ENCODE peak calls at places on chromosomes 12 and 14, in six cellular contexts. J is psoas muscle; B is epithelial cell of esophagus; U is astrocyte; C is tibial artery; W is CD4-positive, alpha-beta T cell. E is an unnamed sample.

GRCh38 chr14:71365305-71365865 is 458.1 kb downstream of the PCNX1 start:
- DNase-seq in W (no peak), B (no peak), U (peak), J (no peak), C (no peak), E (no peak)

GRCh38 chr14:37057776-37058175 is 114.6 kb downstream of the SLC25A21 start:
- DNase-seq in C (no peak), U (no peak), J (no peak), W (no peak), B (no peak), E (no peak)

GRCh38 chr14:80629606-80630005 is 311.9 kb downstream of the CEP128 start:
- DNase-seq in C (no peak), J (no peak), U (peak), W (no peak), B (no peak), E (no peak)

GRCh38 chr14:43207189-43207588 is 1299.9 kb downstream of the FSCB start:
- DNase-seq in J (no peak), U (no peak), W (no peak), B (no peak), C (no peak), E (no peak)

GRCh38 chr12:22971771-22972191 is 346.8 kb downstream of the ETNK1 start:
- DNase-seq in U (no peak), C (no peak), W (no peak), J (no peak), B (no peak), E (no peak)

GRCh38 chr14:65297744-65298143 is 114.8 kb upstream of the FUT8 start:
- DNase-seq in U (no peak), W (no peak), B (peak), J (no peak), C (no peak), E (no peak)

GRCh38 chr14:33570717-33571058 is 380.2 kb downstream of the EGLN3 start:
- DNase-seq in B (no peak), C (no peak), W (no peak), J (no peak), U (no peak), E (no peak)

GRCh38 chr12:68406134-68406576 is 74.0 kb upstream of the MDM1 start:
- DNase-seq in J (peak), U (peak), C (peak), B (peak), W (no peak), E (no peak)

GRCh38 chr12:750356-751191 is 1.8 kb upstream of the WNK1 start:
- DNase-seq in B (no peak), J (no peak), W (no peak), C (no peak), U (no peak), E (no peak)

GRCh38 chr14:60622920-60623263 is 26.4 kb downstream of the SIX1 start:
- DNase-seq in C (no peak), U (peak), J (no peak), B (no peak), W (no peak), E (no peak)

GRCh38 chr14:89330236-89331002 is 86.6 kb downstream of the FOXN3 start:
- DNase-seq in W (no peak), B (no peak), C (peak), U (peak), J (peak), E (no peak)

GRCh38 chr12:47833591-47834012 is 13.9 kb upstream of the HDAC7 start:
- DNase-seq in C (no peak), B (no peak), U (no peak), J (no peak), W (no peak), E (no peak)

GRCh38 chr12:2248901-2249381 is 196.2 kb downstream of the CACNA1C start:
- DNase-seq in C (no peak), W (no peak), U (no peak), J (no peak), B (no peak), E (no peak)

GRCh38 chr14:69877492-69877891 is 1.7 kb upstream of the SMOC1 start:
- DNase-seq in J (no peak), W (no peak), U (no peak), C (no peak), B (peak), E (no peak)

GRCh38 chr14:90554341-90554740 is 157.5 kb downstream of the CALM1 start:
- DNase-seq in B (peak), U (no peak), W (no peak), J (no peak), C (peak), E (no peak)

GRCh38 chr14:35964736-35965135 is 138.6 kb downstream of the BRMS1L start:
- DNase-seq in W (no peak), J (no peak), U (no peak), C (no peak), B (no peak), E (no peak)

GRCh38 chr12:57474862-57475261 is 4.8 kb downstream of the ARHGAP9 start:
- DNase-seq in J (no peak), B (no peak), U (no peak), C (no peak), W (no peak), E (no peak)

GRCh38 chr12:118821386-118821928 is 159.9 kb upstream of the SRRM4 start:
- DNase-seq in W (no peak), U (no peak), C (no peak), J (no peak), B (no peak), E (no peak)

GRCh38 chr14:22572562-22573058 is 16.4 kb downstream of the DAD1 start:
- DNase-seq in W (no peak), B (no peak), C (no peak), J (no peak), U (no peak), E (no peak)

GRCh38 chr12:89225808-89226368 is 126.4 kb downstream of the DUSP6 start:
- DNase-seq in C (no peak), B (peak), U (peak), W (no peak), J (no peak), E (no peak)

GRCh38 chr14:50018236-50019210 is 97.8 kb downstream of the VCPKMT start:
- DNase-seq in J (peak), U (peak), C (peak), B (peak), W (no peak), E (no peak)

GRCh38 chr12:104846056-104846762 is 111.9 kb downstream of the SLC41A2 start:
- DNase-seq in W (no peak), U (peak), J (no peak), B (no peak), C (no peak), E (no peak)

GRCh38 chr14:56422703-56423213 is 156.8 kb upstream of the TMEM260 start:
- DNase-seq in U (peak), C (peak), B (peak), W (no peak), J (peak), E (no peak)

GRCh38 chr14:69259531-69260245 is at the start of gene GALNT16:
- DNase-seq in C (no peak), U (peak), W (no peak), B (peak), J (peak), E (no peak)

GRCh38 chr12:9867531-9867930 is 1.6 kb downstream of the CLEC2B start:
- DNase-seq in J (no peak), U (no peak), W (no peak), B (no peak), C (no peak), E (no peak)

GRCh38 chr14:73752297-73752992 is 38.3 kb upstream of the PNMA1 start:
- DNase-seq in C (peak), U (peak), W (no peak), J (peak), B (no peak), E (no peak)

GRCh38 chr14:73749706-73750105 is 35.5 kb upstream of the PNMA1 start:
- DNase-seq in J (no peak), C (no peak), U (no peak), W (no peak), B (no peak), E (no peak)

GRCh38 chr14:73753043-73753886 is 39.1 kb upstream of the PNMA1 start:
- DNase-seq in U (no peak), J (no peak), C (no peak), W (no peak), B (no peak), E (no peak)

GRCh38 chr14:73750161-73750901 is 36.1 kb upstream of the PNMA1 start:
- DNase-seq in J (no peak), W (no peak), C (no peak), U (no peak), B (no peak), E (no peak)

GRCh38 chr14:73751157-73751691 is 37.0 kb upstream of the PNMA1 start:
- DNase-seq in J (no peak), U (no peak), W (no peak), B (no peak), C (no peak), E (no peak)
- TF ChIP-seq CTCF in J (no peak), U (no peak), W (no peak), B (no peak), C (no peak), E (no peak)

GRCh38 chr14:32230695-32231280 is 27.7 kb upstream of the RNU6-8 start:
- DNase-seq in B (peak), C (no peak), J (no peak), W (no peak), U (peak), E (no peak)

GRCh38 chr14:32233292-32233691 is 30.2 kb upstream of the RNU6-8 start:
- DNase-seq in C (no peak), U (peak), W (no peak), B (no peak), J (no peak), E (no peak)

GRCh38 chr14:32232481-32232880 is 29.4 kb upstream of the RNU6-8 start:
- DNase-seq in B (peak), W (no peak), U (no peak), C (no peak), J (no peak), E (no peak)

GRCh38 chr14:32226051-32226450 is 23.0 kb upstream of the RNU6-8 start:
- DNase-seq in U (peak), W (no peak), J (no peak), C (no peak), B (peak), E (no peak)

GRCh38 chr14:32230181-32230580 is 27.1 kb upstream of the RNU6-8 start:
- DNase-seq in C (no peak), W (no peak), B (peak), U (peak), J (no peak), E (no peak)
- TF ChIP-seq CTCF in C (no peak), W (no peak), B (no peak), U (no peak), J (no peak), E (no peak)

DNA sequence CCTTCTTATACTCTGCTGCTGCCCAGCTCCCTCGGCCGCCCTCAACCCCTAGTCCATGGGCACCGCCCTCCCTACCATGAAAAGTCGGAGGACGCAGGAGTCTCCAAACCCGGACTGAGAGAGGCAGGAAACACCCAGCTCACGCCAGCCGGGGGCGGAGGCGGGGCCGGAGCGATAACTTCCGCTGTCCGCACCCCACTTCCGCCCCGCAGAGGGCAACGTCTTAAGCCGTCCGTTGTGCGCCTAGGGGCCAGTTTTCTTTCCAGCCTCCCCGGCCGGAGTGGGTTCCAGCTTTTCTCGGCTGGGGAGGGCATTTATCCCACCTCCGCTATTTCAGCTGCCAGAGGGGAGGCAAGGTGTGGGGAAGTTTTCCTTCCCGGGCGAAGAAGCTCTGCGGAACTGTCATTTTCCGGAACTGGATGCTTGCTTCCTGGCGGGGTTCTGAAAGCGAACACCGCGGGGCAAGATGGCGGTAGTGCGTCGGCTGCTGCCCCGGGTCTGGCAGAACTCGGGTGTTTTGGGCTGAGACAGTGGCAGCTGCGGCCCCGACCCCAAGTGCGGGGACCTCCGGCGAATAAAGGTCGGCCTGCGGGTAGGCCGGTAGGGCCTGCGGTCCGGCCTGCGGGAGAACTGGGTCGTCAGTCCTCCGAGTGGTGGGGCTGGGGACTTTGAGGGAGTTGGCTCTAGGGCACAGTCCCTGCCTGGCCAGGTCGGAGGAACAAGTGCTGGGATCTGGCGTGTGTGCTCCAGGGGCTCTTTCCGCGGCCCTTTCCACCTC is at the start of the genes KCTD10 and UBE3B:
- DNase-seq in C (peak), J (peak), B (peak), W (peak), U (peak), E (peak)
- TF ChIP-seq CTCF in C (no peak), J (no peak), B (no peak), W (no peak), U (no peak), E (no peak)

DNA sequence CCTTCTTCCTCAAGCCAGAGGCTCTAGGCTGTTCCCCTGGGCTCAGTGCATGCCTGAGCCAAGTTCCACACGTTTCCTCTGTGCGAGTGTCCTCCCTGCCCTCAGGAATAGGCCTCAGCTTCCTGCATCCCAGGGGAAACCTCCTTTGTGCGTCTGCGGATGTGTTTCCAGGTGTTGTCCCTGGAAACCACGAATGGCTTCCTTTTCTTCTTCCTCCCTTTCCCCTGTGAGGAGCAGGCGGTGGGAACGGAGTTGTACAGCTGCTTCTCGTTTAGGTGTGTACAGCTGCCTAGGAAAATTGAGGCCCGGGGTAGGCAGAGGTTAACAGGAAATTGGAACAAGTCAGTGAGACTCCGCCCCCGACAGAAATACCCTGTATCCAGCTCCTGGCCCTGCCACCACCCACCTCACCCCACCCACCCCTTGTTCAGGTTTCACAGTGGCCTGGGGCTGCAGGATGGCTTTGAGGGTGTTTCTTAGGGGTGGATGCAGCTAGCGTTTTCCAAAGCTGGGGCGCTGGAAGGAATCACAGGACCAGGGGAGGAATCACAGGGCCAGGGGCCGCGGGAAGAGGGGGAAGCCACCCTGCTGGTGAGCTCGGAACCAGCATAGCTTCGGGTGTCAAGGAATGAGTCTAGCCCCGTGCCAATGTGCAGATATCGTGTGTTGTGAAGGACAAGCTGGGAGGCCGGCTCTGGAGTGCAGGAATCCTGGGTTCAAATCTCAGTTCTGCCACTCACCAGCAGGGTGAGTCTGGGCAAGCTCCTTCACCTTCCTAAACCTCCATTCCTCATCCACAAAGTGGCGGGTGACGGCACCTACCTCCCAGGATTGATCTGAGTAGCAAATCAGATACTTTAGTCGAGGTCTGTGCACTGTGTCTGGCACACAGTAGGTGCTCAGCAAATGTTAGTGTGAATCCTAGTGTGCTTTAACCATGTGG is 53.8 kb upstream of the RIN3 start:
- DNase-seq in U (no peak), W (no peak), J (no peak), C (no peak), B (no peak), E (no peak)
- TF ChIP-seq CTCF in U (no peak), W (no peak), J (no peak), C (no peak), B (peak), E (no peak)

DNA sequence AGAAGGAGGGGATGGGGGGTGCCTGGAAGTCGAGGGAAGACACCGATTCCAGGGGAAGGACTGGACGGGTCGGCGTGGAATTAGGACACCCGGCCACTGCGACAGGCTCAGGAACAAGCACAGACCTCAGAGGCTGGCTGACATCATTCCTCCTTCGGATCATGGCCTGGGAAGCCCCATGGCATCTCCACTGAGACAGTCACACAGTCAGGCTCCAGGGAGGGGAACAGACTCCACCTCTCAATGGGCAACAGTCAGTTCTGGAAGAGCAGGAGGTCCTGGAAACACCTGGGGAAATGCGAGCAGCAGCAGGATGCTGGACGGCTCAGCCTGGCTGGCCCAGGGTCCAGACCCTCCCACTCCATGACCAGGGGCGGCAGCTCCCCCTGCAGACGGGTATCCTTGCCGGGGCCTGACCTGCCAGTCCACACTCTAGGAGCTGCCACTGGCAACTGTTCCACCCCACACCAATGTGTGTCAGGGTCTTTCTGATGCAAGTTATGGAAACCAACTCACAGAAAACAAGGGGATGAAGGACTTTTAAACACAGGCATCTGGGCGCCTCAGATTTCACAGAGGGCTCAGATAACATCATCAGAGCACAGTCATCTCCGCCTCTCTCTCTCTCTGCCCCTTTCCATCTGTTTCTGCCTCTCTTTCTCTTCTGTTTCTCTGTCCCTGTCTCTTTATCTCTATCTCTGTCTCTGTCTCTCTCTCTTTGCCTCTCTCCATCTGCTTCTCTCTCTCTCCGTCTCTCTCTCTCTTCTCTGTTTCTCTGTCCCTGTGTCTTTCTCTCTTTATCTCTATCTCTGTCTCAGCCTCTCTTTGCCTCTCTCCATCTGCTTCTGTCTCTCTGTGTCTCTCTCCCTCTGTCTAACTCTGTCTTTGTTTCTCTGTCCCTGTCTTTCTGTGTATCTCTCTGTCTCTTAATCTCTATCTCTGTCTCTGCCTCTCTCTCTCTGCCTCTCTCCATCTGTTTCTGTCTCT is 67.6 kb upstream of the FBRSL1 start:
- DNase-seq in C (no peak), U (no peak), W (no peak), J (no peak), B (no peak), E (no peak)
- TF ChIP-seq CTCF in C (no peak), U (no peak), W (no peak), J (no peak), B (no peak), E (no peak)